ENCODE peak calls at places on chromosomes 5 and 9, in four cellular contexts. U, H, P and T are unnamed samples.

GRCh38 chr9:31445960-31446359 is 938.5 kb upstream of the ACO1 start:
- DNase-seq in U (no peak), H (no peak), P (peak), T (peak)

GRCh38 chr5:154756203-154756870 is 1.2 kb downstream of the LARP1 start:
- DNase-seq in U (peak), H (peak), P (peak), T (no peak)

GRCh38 chr9:14203366-14204056 is 110.4 kb downstream of the NFIB start:
- DNase-seq in U (no peak), H (no peak), P (no peak), T (peak)

GRCh38 chr9:130183133-130183762 is 11.0 kb downstream of the NCS1 start:
- DNase-seq in U (peak), H (no peak), P (no peak), T (no peak)

GRCh38 chr5:150053695-150054392 is 32.5 kb downstream of the CSF1R start:
- DNase-seq in U (no peak), H (no peak), P (no peak), T (no peak)

GRCh38 chr5:41118177-41118576 is 47.0 kb upstream of the MROH2B start:
- DNase-seq in U (no peak), H (no peak), P (no peak), T (no peak)

GRCh38 chr9:125550216-125550614 is 156.8 kb downstream of the MAPKAP1 start:
- DNase-seq in U (no peak), H (no peak), P (no peak), T (no peak)

GRCh38 chr5:157324237-157324636 is 58.3 kb downstream of the CYFIP2 start:
- DNase-seq in U (no peak), H (no peak), P (no peak), T (no peak)

GRCh38 chr9:27638716-27639115 is 65.4 kb upstream of the C9orf72 start:
- DNase-seq in U (no peak), H (no peak), P (no peak), T (no peak)

GRCh38 chr5:51652980-51653379 is 269.7 kb downstream of the ISL1 start:
- DNase-seq in U (no peak), H (no peak), P (no peak), T (no peak)

GRCh38 chr5:66807743-66808142 is 211.6 kb downstream of the MAST4 start:
- DNase-seq in U (peak), H (no peak), P (no peak), T (peak)

GRCh38 chr5:109936996-109937395 is 247.3 kb downstream of the MAN2A1 start:
- DNase-seq in U (no peak), H (no peak), P (no peak), T (no peak)

GRCh38 chr9:11931109-11931508 is 762.1 kb upstream of the TYRP1 start:
- DNase-seq in U (no peak), H (no peak), P (no peak), T (no peak)

GRCh38 chr5:151363673-151364072 is 16.3 kb upstream of the SLC36A2 start:
- DNase-seq in U (no peak), H (no peak), P (no peak), T (peak)

GRCh38 chr5:78483809-78484521 is 123.5 kb downstream of the SCAMP1 start:
- DNase-seq in U (no peak), H (no peak), P (peak), T (no peak)

GRCh38 chr9:89367281-89367680 is 49.0 kb downstream of the SECISBP2 start:
- DNase-seq in U (no peak), H (no peak), P (no peak), T (no peak)

GRCh38 chr5:160508780-160509361 is 87.2 kb downstream of the PTTG1 start:
- DNase-seq in U (peak), H (peak), P (peak), T (peak)

GRCh38 chr9:129143461-129143927 is 32.3 kb downstream of the PTPA start:
- DNase-seq in U (peak), H (no peak), P (no peak), T (no peak)

GRCh38 chr5:54753034-54753433 is 232.4 kb downstream of the ESM1 start:
- DNase-seq in U (no peak), H (no peak), P (peak), T (no peak)

GRCh38 chr5:78540335-78541057 is 108.1 kb downstream of the LHFPL2 start:
- DNase-seq in U (no peak), H (no peak), P (no peak), T (no peak)

GRCh38 chr9:121827251-121827967 is 176.0 kb downstream of the DAB2IP start:
- DNase-seq in U (no peak), H (no peak), P (no peak), T (no peak)

GRCh38 chr5:14438195-14438606 is 143.4 kb upstream of the OTULINL start:
- DNase-seq in U (no peak), H (no peak), P (peak), T (no peak)

GRCh38 chr5:9861664-9862256 is 231.6 kb upstream of the TAS2R1 start:
- DNase-seq in U (no peak), H (no peak), P (no peak), T (no peak)